ENCODE peak calls at places on chromosomes 7 and 10, in nine cellular contexts. N is SK-N-SH; Y is NCI-H1417; S is HTR-8/SVneo; E is aorta; U is central memory CD4-positive, alpha-beta T cell; A is lung microvascular endothelial cell; J is WTC11; R is NCI-H2029 treated with DMSO at 0.1 percent for 48 hours. W is an unnamed sample.

GRCh38 chr7:155521743-155522398 is 24.5 kb downstream of the CNPY1 start:
- DNase-seq in N (no peak), R (no peak), E (no peak), U (no peak), S (no peak), A (no peak), Y (no peak), J (no peak), W (no peak)

GRCh38 chr10:69851306-69851705 is 49.6 kb downstream of the COL13A1 start:
- DNase-seq in E (no peak), R (no peak), A (no peak), J (no peak), N (no peak), U (no peak), S (no peak), Y (no peak), W (no peak)

GRCh38 chr10:62584726-62585125 is 210.6 kb downstream of the ZNF365 start:
- DNase-seq in E (no peak), N (no peak), J (no peak), S (no peak), Y (no peak), A (no peak), U (no peak), R (no peak), W (no peak)

GRCh38 chr10:131806646-131807317 is 94.0 kb upstream of the PPP2R2D start:
- DNase-seq in S (no peak), U (no peak), J (no peak), N (no peak), E (peak), A (no peak), Y (no peak), R (no peak), W (no peak)

GRCh38 chr10:5557799-5558771 is 33.3 kb downstream of the CALML3 start:
- DNase-seq in A (no peak), E (peak), R (no peak), Y (no peak), N (no peak), J (peak), S (no peak), U (no peak), W (no peak)

GRCh38 chr7:38367301-38367700 is 93.9 kb upstream of the TARP start:
- DNase-seq in A (no peak), N (no peak), U (peak), E (no peak), Y (no peak), J (no peak), S (no peak), R (no peak), W (no peak)

GRCh38 chr10:125694874-125695273 is 11.9 kb upstream of the TEX36 start:
- DNase-seq in Y (no peak), R (no peak), E (no peak), A (peak), S (peak), J (no peak), N (no peak), U (no peak), W (no peak)

GRCh38 chr7:47375590-47375989 is 206.3 kb downstream of the TNS3 start:
- DNase-seq in A (no peak), S (no peak), U (no peak), E (no peak), N (no peak), R (no peak), J (no peak), Y (no peak), W (no peak)

GRCh38 chr10:71582506-71582905 is 137.1 kb downstream of the C10orf105 start:
- DNase-seq in A (no peak), N (no peak), R (no peak), S (no peak), E (no peak), U (no peak), J (no peak), Y (no peak), W (no peak)

GRCh38 chr7:40753455-40753854 is 618.6 kb downstream of the SUGCT start:
- DNase-seq in S (no peak), E (no peak), A (no peak), Y (no peak), N (no peak), J (no peak), R (no peak), U (no peak), W (no peak)

GRCh38 chr7:82745117-82745516 is 301.5 kb upstream of the CACNA2D1 start:
- DNase-seq in N (no peak), Y (no peak), A (no peak), J (peak), S (no peak), U (no peak), E (no peak), R (no peak), W (peak)

GRCh38 chr7:30938435-30939316 is 25.1 kb upstream of the GHRHR start:
- DNase-seq in U (peak), Y (peak), J (peak), R (peak), E (peak), S (peak), N (peak), A (peak), W (peak)

GRCh38 chr10:33476757-33477273 is 142.3 kb upstream of the NRP1 start:
- DNase-seq in Y (peak), R (no peak), A (no peak), J (no peak), N (peak), U (no peak), E (no peak), S (no peak), W (no peak)

GRCh38 chr7:302054-302992 is 12.4 kb downstream of the FOXL3 start:
- DNase-seq in S (no peak), R (no peak), Y (no peak), J (peak), E (peak), A (no peak), U (no peak), N (no peak), W (no peak)

GRCh38 chr7:32030904-32031692 is 39.1 kb downstream of the PDE1C start:
- DNase-seq in R (no peak), U (no peak), A (no peak), S (no peak), E (no peak), Y (no peak), N (no peak), J (no peak), W (no peak)

GRCh38 chr7:124031919-124032318 is 948 bp downstream of the TMEM229A start:
- DNase-seq in A (no peak), Y (peak), R (no peak), S (no peak), J (peak), E (no peak), N (peak), U (no peak), W (no peak)

GRCh38 chr10:14658331-14659122 is 116.2 kb downstream of the FAM107B start:
- DNase-seq in U (no peak), R (no peak), E (no peak), A (peak), J (no peak), Y (no peak), S (no peak), N (no peak), W (no peak)

GRCh38 chr10:74056081-74056818 is 58.3 kb downstream of the VCL start:
- DNase-seq in J (no peak), N (no peak), U (peak), E (no peak), S (no peak), R (no peak), A (peak), Y (no peak), W (no peak)

GRCh38 chr7:27106181-27106905 is 3.9 kb upstream of the HOXA2 start:
- DNase-seq in R (no peak), N (peak), U (no peak), Y (no peak), A (peak), S (no peak), E (peak), J (peak), W (no peak)

GRCh38 chr10:118017850-118018249 is 28.9 kb downstream of the RAB11FIP2 start:
- DNase-seq in N (no peak), S (no peak), U (no peak), A (no peak), J (peak), R (no peak), Y (no peak), E (no peak), W (no peak)

GRCh38 chr7:4700577-4701235 is 18.6 kb downstream of the FOXK1 start:
- DNase-seq in Y (no peak), N (no peak), J (peak), R (peak), A (peak), U (no peak), E (no peak), S (no peak), W (no peak)

GRCh38 chr10:89442347-89442746 is 28.0 kb downstream of the IFIT5 start:
- DNase-seq in U (no peak), S (no peak), R (no peak), E (no peak), N (no peak), A (no peak), Y (no peak), J (no peak), W (no peak)

GRCh38 chr10:119409906-119410305 is 132.6 kb downstream of the RGS10 start:
- DNase-seq in S (no peak), Y (peak), A (peak), E (no peak), J (no peak), N (no peak), U (no peak), R (no peak), W (no peak)

GRCh38 chr7:25894002-25894901 is 257.7 kb upstream of the NFE2L3 start:
- DNase-seq in Y (peak), U (peak), J (peak), A (no peak), S (no peak), R (no peak), E (no peak), N (peak), W (no peak)

GRCh38 chr10:24642921-24643678 is 80.6 kb downstream of the ARHGAP21 start:
- DNase-seq in E (no peak), J (no peak), Y (peak), A (peak), S (peak), N (peak), U (peak), R (peak), W (peak)

GRCh38 chr7:112204072-112204775 is 2.0 kb downstream of the DOCK4 start:
- DNase-seq in N (peak), R (peak), U (no peak), E (no peak), S (no peak), A (peak), J (no peak), Y (peak), W (no peak)

GRCh38 chr7:112462236-112462635 is 12.0 kb downstream of the IFRD1 start:
- DNase-seq in N (no peak), Y (peak), R (peak), J (no peak), E (no peak), A (peak), S (no peak), U (no peak), W (no peak)

W was measured in T1000.